ENCODE peak calls at places on chromosome 1, in nine cellular contexts. W, M, H, R, F, C, A, B and I are unnamed samples.

GRCh38 chr1:53548031-53548491 is 88.9 kb downstream of the DMRTB1 start:
- DNase-seq in W (no peak), M (no peak), H (no peak), R (peak; percentile 44), F (no peak), C (no peak), A (no peak), B (no peak), I (no peak)

GRCh38 chr1:79188371-79188770 is 181.8 kb upstream of the ADGRL4 start:
- DNase-seq in W (peak; percentile 78), M (no peak), H (no peak), R (no peak), F (no peak), C (peak; percentile 44), A (peak; percentile 79), B (no peak), I (peak; percentile 84)

GRCh38 chr1:106921186-106921585 is 135.3 kb upstream of the PRMT6 start:
- DNase-seq in W (peak; percentile 12), M (no peak), H (no peak), R (no peak), F (no peak), C (peak; percentile 19), A (peak; percentile 32), B (no peak), I (no peak)

GRCh38 chr1:203147376-203147775 is 19.9 kb downstream of the ADORA1 start:
- DNase-seq in W (no peak), M (no peak), H (no peak), R (no peak), F (peak; percentile 1), C (no peak), A (no peak), B (no peak), I (no peak)

GRCh38 chr1:55617416-55617980 is 402.3 kb upstream of the USP24 start:
- DNase-seq in W (no peak), M (no peak), H (no peak), R (no peak), F (no peak), C (no peak), A (no peak), B (no peak), I (no peak)

GRCh38 chr1:204410764-204411450 is 710 bp downstream of the PPP1R15B start:
- DNase-seq in W (peak; percentile 56), M (peak; percentile 69), H (peak; percentile 52), R (peak; percentile 79), F (peak; percentile 61), C (peak; percentile 65), A (peak; percentile 56), B (no peak), I (peak; percentile 59)

GRCh38 chr1:6412896-6413295 is 6.8 kb downstream of the HES2 start:
- DNase-seq in W (peak; percentile 38), M (no peak), H (no peak), R (no peak), F (no peak), C (no peak), A (no peak), B (no peak), I (peak; percentile 56)

GRCh38 chr1:167697667-167698141 is 24.1 kb upstream of the MPZL1 start:
- DNase-seq in W (no peak), M (peak; percentile 24), H (peak; percentile 73), R (peak; percentile 86), F (peak; percentile 92), C (no peak), A (no peak), B (no peak), I (no peak)

GRCh38 chr1:189803364-189803763 is 674.3 kb downstream of the BRINP3 start:
- DNase-seq in W (peak; percentile 10), M (no peak), H (no peak), R (no peak), F (no peak), C (no peak), A (peak; percentile 14), B (no peak), I (no peak)

GRCh38 chr1:19400875-19401854 is 84.2 kb downstream of the CAPZB start:
- DNase-seq in W (no peak), M (no peak), H (no peak), R (no peak), F (no peak), C (no peak), A (no peak), B (no peak), I (no peak)